ENCODE peak calls at places on chromosomes 6 and 20, in five cellular contexts. Z is endodermal cell, L is cardiac fibroblast, I is GM23338, A is A549. D is an unnamed sample.
A peak's percentile ranks its signal among the peaks of the same experiment; 100 is the strongest.

GRCh38 chr6:5997420-5998093 is 9.2 kb downstream of the NRN1 start:
- DNase-seq in Z (peak; percentile 86), I (peak; percentile 70), A (no peak), L (no peak), D (peak; percentile 45)

GRCh38 chr6:154337423-154338005 is 19.1 kb downstream of the IPCEF1 start:
- DNase-seq in I (no peak), L (no peak), A (no peak), Z (no peak), D (no peak)

GRCh38 chr20:63007722-63008488 is 1.1 kb upstream of the BHLHE23 start:
- DNase-seq in Z (peak; percentile 74), L (no peak), A (no peak), I (peak; percentile 51), D (no peak)

GRCh38 chr6:89082439-89082838 is 1.9 kb downstream of the PNRC1 start:
- DNase-seq in Z (no peak), A (no peak), L (peak; percentile 60), I (peak; percentile 24), D (no peak)

GRCh38 chr20:50689864-50690263 is 1.5 kb downstream of the RIPOR3 start:
- DNase-seq in Z (no peak), A (no peak), L (peak; percentile 84), I (no peak), D (no peak)

GRCh38 chr6:64777941-64778785 is 928.9 kb downstream of the EYS start:
- DNase-seq in A (no peak), Z (no peak), L (peak; percentile 34), I (no peak), D (no peak)

GRCh38 chr20:57164872-57165271 is 101.6 kb downstream of the BMP7 start:
- DNase-seq in Z (no peak), I (no peak), L (no peak), A (no peak), D (no peak)

GRCh38 chr20:12825180-12825579 is 183.6 kb upstream of the SPTLC3 start:
- DNase-seq in A (no peak), L (no peak), I (no peak), Z (no peak), D (no peak)

GRCh38 chr6:21033575-21034026 is 499.3 kb downstream of the CDKAL1 start:
- DNase-seq in L (peak; percentile 90), A (no peak), I (no peak), Z (no peak), D (no peak)

GRCh38 chr6:80006541-80006940 is 2.1 kb downstream of the TTK start:
- DNase-seq in L (no peak), A (no peak), I (no peak), Z (no peak), D (no peak)

GRCh38 chr6:80094017-80094416 is 12.5 kb upstream of the BCKDHB start:
- DNase-seq in I (peak; percentile 41), Z (no peak), A (peak; percentile 9), L (peak; percentile 37), D (no peak)

GRCh38 chr20:48787861-48788375 is 39.9 kb downstream of the PREX1 start:
- DNase-seq in I (no peak), Z (no peak), A (peak; percentile 29), L (peak; percentile 28), D (no peak)

GRCh38 chr6:15752820-15753219 is 90.0 kb upstream of the DTNBP1 start:
- DNase-seq in Z (no peak), I (peak; percentile 46), L (peak; percentile 39), A (no peak), D (no peak)

GRCh38 chr6:147904416-147904815 is 395.9 kb downstream of the SAMD5 start:
- DNase-seq in Z (no peak), A (no peak), I (no peak), L (no peak), D (no peak)

GRCh38 chr20:50561379-50562078 is 51.3 kb downstream of the PTPN1 start:
- DNase-seq in A (peak; percentile 75), Z (no peak), I (no peak), L (peak; percentile 93), D (no peak)

GRCh38 chr6:112760831-112761230 is 413.7 kb downstream of the RFPL4B start:
- DNase-seq in A (no peak), Z (no peak), L (no peak), I (no peak), D (no peak)

GRCh38 chr20:38109657-38110524 is 55.2 kb downstream of the TGM2 start:
- DNase-seq in A (peak; percentile 77), L (peak; percentile 98), Z (peak; percentile 23), I (no peak), D (no peak)

GRCh38 chr20:25005220-25005619 is 12.7 kb upstream of the APMAP start:
- DNase-seq in Z (no peak), L (peak; percentile 36), A (no peak), I (no peak), D (no peak)

GRCh38 chr6:44462797-44463770 is 75.6 kb downstream of the CDC5L start:
- DNase-seq in Z (no peak), L (no peak), A (no peak), I (no peak), D (no peak)

GRCh38 chr6:161554883-161555282 is 281.0 kb upstream of the AGPAT4 start:
- DNase-seq in A (no peak), Z (no peak), L (no peak), I (no peak), D (no peak)

GRCh38 chr6:101399627-101399955 is 6.1 kb downstream of the GRIK2 start:
- DNase-seq in Z (peak; percentile 54), I (peak; percentile 22), A (no peak), L (no peak), D (no peak)

GRCh38 chr20:19512886-19513285 is 245.2 kb upstream of the RIN2 start:
- DNase-seq in Z (no peak), A (no peak), L (no peak), I (no peak), D (no peak)

GRCh38 chr6:104896914-104897313 is 37.2 kb upstream of the HACE1 start:
- DNase-seq in L (no peak), A (peak; percentile 2), I (peak; percentile 9), Z (no peak), D (no peak)

DNA sequence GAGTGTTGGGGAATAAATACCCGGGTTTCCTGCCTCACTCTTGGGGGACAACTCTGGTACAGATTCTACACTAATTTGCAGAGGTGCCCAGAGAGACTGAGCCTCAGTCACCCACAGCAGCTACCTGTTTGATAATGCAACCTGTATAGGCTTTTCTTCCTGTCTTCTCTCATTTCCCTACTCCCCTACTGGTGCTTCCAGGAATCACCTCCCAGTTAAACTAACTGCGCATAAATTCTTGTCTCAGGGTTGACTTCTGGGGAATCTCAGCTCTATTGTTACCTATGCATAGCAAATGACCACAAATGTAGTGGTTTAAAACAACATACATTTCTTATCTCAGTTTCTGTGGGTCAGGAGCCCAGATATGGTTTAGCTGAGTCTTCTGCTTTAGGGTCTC is 11.3 kb downstream of the OCSTAMP start:
- DNase-seq in A (no peak), L (no peak), Z (no peak), I (peak; percentile 78), D (no peak)
- TF ChIP-seq CTCF in A (no peak), L (no peak), Z (peak; percentile 72), I (peak; percentile 59), D (peak; percentile 17)

DNA sequence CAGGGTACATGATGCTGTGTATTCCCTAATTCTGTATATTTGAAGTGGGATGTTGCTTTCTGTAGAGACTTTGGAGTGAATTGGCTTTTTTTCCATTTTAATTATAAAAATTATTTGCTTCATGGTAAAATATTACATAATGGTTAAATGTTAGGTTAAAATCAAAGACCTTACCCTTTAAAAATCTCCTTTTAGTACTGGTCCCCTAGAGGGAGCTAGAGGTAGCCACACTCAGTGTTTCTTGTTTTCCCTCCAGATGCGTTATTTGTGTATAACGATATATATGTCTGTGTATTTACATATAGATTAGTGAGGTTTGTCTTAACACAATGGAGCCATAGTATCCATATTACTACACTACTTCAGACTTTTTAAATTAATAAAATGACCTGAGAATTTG is 146.7 kb downstream of the PLCB4 start:
- DNase-seq in Z (no peak), A (no peak), I (peak; percentile 61), L (no peak), D (no peak)
- TF ChIP-seq CTCF in Z (peak; percentile 81), A (peak; percentile 55), I (peak; percentile 84), L (peak; percentile 27), D (peak; percentile 55)

GRCh38 chr6:1893470-1894130 is 283.9 kb downstream of the FOXC1 start:
- DNase-seq in A (no peak), L (no peak), Z (peak; percentile 79), I (peak; percentile 69), D (no peak)
- TF ChIP-seq CTCF in A (peak; percentile 6), L (no peak), Z (peak; percentile 76), I (peak; percentile 70), D (peak; percentile 44)

GRCh38 chr6:43286995-43287716 is 10.9 kb upstream of the SLC22A7 start:
- DNase-seq in L (no peak), A (no peak), Z (peak; percentile 82), I (peak; percentile 64), D (no peak)
- TF ChIP-seq CTCF in L (peak; percentile 5), A (no peak), Z (peak; percentile 77), I (peak; percentile 51), D (peak; percentile 28)

DNA sequence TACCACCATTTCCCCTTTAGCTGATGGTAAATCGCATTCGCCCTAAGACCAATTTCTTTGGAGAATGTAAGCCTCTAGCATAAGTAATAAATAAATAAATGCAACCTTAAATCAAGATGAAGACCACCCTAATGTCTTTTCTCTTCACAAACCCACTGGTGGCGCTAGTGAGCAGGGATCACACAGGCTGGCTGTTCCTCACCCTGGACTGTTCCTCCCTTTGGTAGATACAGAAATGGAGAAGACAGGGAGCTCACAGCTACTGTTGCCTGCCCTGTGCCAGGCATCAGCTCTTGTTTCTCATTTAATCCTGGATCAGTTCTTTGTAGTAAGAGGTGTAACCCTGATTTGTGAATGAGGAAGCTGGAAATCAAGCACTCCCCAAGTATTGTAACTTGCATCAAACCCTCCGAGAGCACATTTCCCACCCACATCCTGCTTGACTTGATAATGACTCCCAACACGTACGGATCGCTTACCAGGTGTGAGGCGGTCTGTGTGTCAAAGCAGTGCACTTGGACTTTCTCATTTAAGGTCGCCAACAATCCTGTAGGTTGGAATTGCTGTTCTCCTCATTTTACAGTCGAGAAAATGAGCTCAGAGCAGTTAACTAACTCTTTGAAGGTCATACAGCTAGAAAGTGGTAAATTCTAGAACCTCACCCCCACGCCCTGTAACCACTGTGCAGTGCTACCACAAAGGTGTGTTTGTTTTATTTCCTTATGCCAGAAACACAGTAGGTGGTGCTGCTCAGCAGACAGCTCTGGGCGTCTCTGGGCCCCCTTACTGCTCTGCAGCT is 236.2 kb downstream of the TSHZ2 start:
- DNase-seq in L (no peak), Z (peak; percentile 89), A (no peak), I (peak; percentile 85), D (peak; percentile 14)
- TF ChIP-seq CTCF in L (no peak), Z (peak; percentile 86), A (no peak), I (peak; percentile 81), D (peak; percentile 28)

DNA sequence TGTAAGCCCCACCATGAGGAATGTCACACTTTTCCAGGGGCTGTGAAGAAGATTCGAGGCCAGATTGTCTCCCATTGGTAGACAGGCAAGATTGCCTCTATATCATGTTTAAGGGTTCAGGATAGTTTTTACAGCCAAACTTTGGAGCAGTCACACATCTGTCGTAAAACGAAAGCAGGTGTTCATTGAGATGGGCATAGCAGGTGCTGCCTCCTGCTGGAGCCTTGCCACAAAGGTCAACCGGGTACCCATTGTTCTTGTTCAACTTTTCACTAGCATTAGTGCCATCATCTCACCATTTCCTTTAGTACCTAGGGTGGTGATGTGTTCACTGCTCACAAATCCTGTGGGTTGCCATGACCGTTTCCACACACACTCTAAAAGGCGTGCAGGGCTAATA is 198.3 kb downstream of the HTR1B start:
- DNase-seq in I (peak; percentile 59), L (no peak), A (no peak), Z (peak; percentile 73), D (no peak)
- TF ChIP-seq CTCF in I (peak; percentile 62), L (no peak), A (no peak), Z (peak; percentile 73), D (no peak)

D was measured in neural crest cell.